ENCODE peak calls at places on chromosomes 16 and 17, in five cellular contexts. One of them, this sample, is unnamed.

GRCh38 chr17:978110-979093 is 1.2 kb downstream of the NXN start:
- DNase-seq in T47D: no peak
- DNase-seq in CD8-positive, alpha-beta T cell: no peak
- DNase-seq in left colon: no peak
- DNase-seq in HFFc6: peak
- DNase-seq in this sample: peak

GRCh38 chr17:40017422-40018080 is 2.3 kb downstream of the CSF3 start:
- DNase-seq in T47D: peak
- DNase-seq in CD8-positive, alpha-beta T cell: no peak
- DNase-seq in left colon: no peak
- DNase-seq in HFFc6: no peak
- DNase-seq in this sample: no peak

GRCh38 chr16:70696368-70696767 is 10.5 kb upstream of the MTSS2 start:
- DNase-seq in T47D: no peak
- DNase-seq in CD8-positive, alpha-beta T cell: no peak
- DNase-seq in left colon: no peak
- DNase-seq in HFFc6: no peak
- DNase-seq in this sample: no peak

GRCh38 chr16:55853114-55853513 is 20.2 kb upstream of the CES1 start:
- DNase-seq in T47D: no peak
- DNase-seq in CD8-positive, alpha-beta T cell: no peak
- DNase-seq in left colon: no peak
- DNase-seq in HFFc6: peak
- DNase-seq in this sample: no peak

GRCh38 chr16:1960665-1961630 is 1.6 kb downstream of the NDUFB10 start:
- DNase-seq in T47D: peak
- DNase-seq in CD8-positive, alpha-beta T cell: peak
- DNase-seq in left colon: no peak
- DNase-seq in HFFc6: peak
- DNase-seq in this sample: peak

GRCh38 chr16:59060212-59060611 is 326.1 kb upstream of the GOT2 start:
- DNase-seq in T47D: no peak
- DNase-seq in CD8-positive, alpha-beta T cell: no peak
- DNase-seq in left colon: no peak
- DNase-seq in HFFc6: peak
- DNase-seq in this sample: no peak

GRCh38 chr17:65750678-65751077 is 189.2 kb upstream of the AXIN2 start:
- DNase-seq in T47D: no peak
- DNase-seq in CD8-positive, alpha-beta T cell: peak
- DNase-seq in left colon: peak
- DNase-seq in HFFc6: peak
- DNase-seq in this sample: no peak

GRCh38 chr17:4969551-4970231 is 2.1 kb upstream of the SPAG7 start:
- DNase-seq in T47D: no peak
- DNase-seq in CD8-positive, alpha-beta T cell: no peak
- DNase-seq in left colon: no peak
- DNase-seq in HFFc6: peak
- DNase-seq in this sample: no peak

GRCh38 chr16:81612351-81613170 is 166.5 kb upstream of the PLCG2 start:
- DNase-seq in T47D: no peak
- DNase-seq in CD8-positive, alpha-beta T cell: no peak
- DNase-seq in left colon: no peak
- DNase-seq in HFFc6: no peak
- DNase-seq in this sample: no peak

GRCh38 chr16:89172171-89172900 is 788 bp downstream of the CDH15 start:
- DNase-seq in T47D: no peak
- DNase-seq in CD8-positive, alpha-beta T cell: no peak
- DNase-seq in left colon: no peak
- DNase-seq in HFFc6: no peak
- DNase-seq in this sample: no peak

GRCh38 chr17:70074991-70075390 is at the start of gene KCNJ16:
- DNase-seq in T47D: no peak
- DNase-seq in CD8-positive, alpha-beta T cell: no peak
- DNase-seq in left colon: peak
- DNase-seq in HFFc6: no peak
- DNase-seq in this sample: no peak

GRCh38 chr17:1834378-1835149 is 4.8 kb downstream of the RPA1 start:
- DNase-seq in T47D: no peak
- DNase-seq in CD8-positive, alpha-beta T cell: no peak
- DNase-seq in left colon: no peak
- DNase-seq in HFFc6: no peak
- DNase-seq in this sample: no peak

GRCh38 chr17:79841369-79842135 is 2.3 kb upstream of the CBX4 start:
- DNase-seq in T47D: no peak
- DNase-seq in CD8-positive, alpha-beta T cell: peak
- DNase-seq in left colon: no peak
- DNase-seq in HFFc6: no peak
- DNase-seq in this sample: no peak

GRCh38 chr17:45270828-45271418 is 9.0 kb upstream of the SPATA32 start:
- DNase-seq in T47D: peak
- DNase-seq in CD8-positive, alpha-beta T cell: peak
- DNase-seq in left colon: no peak
- DNase-seq in HFFc6: no peak
- DNase-seq in this sample: peak

GRCh38 chr17:40499551-40500189 is 1.8 kb downstream of the TNS4 start:
- DNase-seq in T47D: peak
- DNase-seq in CD8-positive, alpha-beta T cell: no peak
- DNase-seq in left colon: peak
- DNase-seq in HFFc6: peak
- DNase-seq in this sample: peak

GRCh38 chr16:4388275-4389021 is 16.8 kb downstream of the VASN start:
- DNase-seq in T47D: no peak
- DNase-seq in CD8-positive, alpha-beta T cell: no peak
- DNase-seq in left colon: no peak
- DNase-seq in HFFc6: peak
- DNase-seq in this sample: no peak

GRCh38 chr16:29663829-29664132 is 734 bp downstream of the SPN start:
- DNase-seq in T47D: no peak
- DNase-seq in CD8-positive, alpha-beta T cell: no peak
- DNase-seq in left colon: no peak
- DNase-seq in HFFc6: no peak
- DNase-seq in this sample: no peak

GRCh38 chr16:2212362-2213324 is 2.0 kb upstream of the BRICD5 start:
- DNase-seq in T47D: peak
- DNase-seq in CD8-positive, alpha-beta T cell: no peak
- DNase-seq in left colon: no peak
- DNase-seq in HFFc6: no peak
- DNase-seq in this sample: peak